ENCODE peak calls at places on chromosomes 4 and X, in four cellular contexts. K is cardiac fibroblast, W is natural killer cell, F is K562. I is an unnamed sample.

GRCh38 chr4:93897559-93897958 is 69.0 kb downstream of the ATOH1 start:
- DNase-seq in K (peak; percentile 12), W (no peak), F (no peak), I (no peak)

GRCh38 chrX:11470231-11470630 is 177.0 kb downstream of the AMELX start:
- DNase-seq in K (peak; percentile 92), W (no peak), F (no peak), I (no peak)

GRCh38 chr4:1048781-1049590 is 37.6 kb downstream of the FGFRL1 start:
- DNase-seq in K (peak; percentile 68), W (peak; percentile 10), F (no peak), I (peak; percentile 15)

GRCh38 chr4:141229408-141230101 is 8.9 kb downstream of the ZNF330 start:
- DNase-seq in K (no peak), W (no peak), F (no peak), I (no peak)

GRCh38 chr4:4259484-4260100 is 11.6 kb upstream of the TMEM128 start:
- DNase-seq in K (no peak), W (no peak), F (no peak), I (no peak)

GRCh38 chr4:120517966-120518365 is 404.6 kb downstream of the PRDM5 start:
- DNase-seq in K (peak; percentile 96), W (no peak), F (peak; percentile 6), I (no peak)

GRCh38 chr4:173334891-173335754 is 965 bp upstream of the HMGB2 start:
- DNase-seq in K (peak; percentile 90), W (peak; percentile 25), F (peak; percentile 93), I (no peak)

GRCh38 chrX:100864967-100865366 is 9.2 kb downstream of the NOX1 start:
- DNase-seq in K (peak; percentile 58), W (no peak), F (no peak), I (no peak)

GRCh38 chr4:152101546-152102183 is 340.9 kb upstream of the GATB start:
- DNase-seq in K (no peak), W (no peak), F (no peak), I (no peak)

GRCh38 chr4:18106620-18107019 is 85.1 kb upstream of the LCORL start:
- DNase-seq in K (no peak), W (no peak), F (no peak), I (no peak)

GRCh38 chrX:153921070-153921469 is 5.0 kb downstream of the ARHGAP4 start:
- DNase-seq in K (no peak), W (no peak), F (no peak), I (no peak)

GRCh38 chr4:55808187-55808586 is 11.4 kb upstream of the EXOC1L start:
- DNase-seq in K (no peak), W (no peak), F (no peak), I (no peak)

GRCh38 chr4:170651786-170652185 is 562.0 kb upstream of the AADAT start:
- DNase-seq in K (peak; percentile 7), W (no peak), F (no peak), I (no peak)

GRCh38 chr4:85474818-85475630 is at the start of gene ARHGAP24:
- DNase-seq in K (peak; percentile 97), W (no peak), F (no peak), I (peak; percentile 79)

GRCh38 chrX:22135994-22136684 is 104.0 kb downstream of the PHEX start:
- DNase-seq in K (peak; percentile 65), W (no peak), F (peak; percentile 44), I (no peak)

GRCh38 chrX:41010188-41010846 is 74.9 kb upstream of the USP9X start:
- DNase-seq in K (peak; percentile 95), W (peak; percentile 26), F (peak; percentile 66), I (peak; percentile 16)

GRCh38 chrX:22690116-22690515 is 309.6 kb upstream of the DDX53 start:
- DNase-seq in K (peak; percentile 39), W (no peak), F (no peak), I (no peak)

GRCh38 chr4:82721819-82722423 is 76.7 kb downstream of the SCD5 start:
- DNase-seq in K (peak; percentile 33), W (no peak), F (no peak), I (no peak)

GRCh38 chr4:13496605-13497004 is 12.5 kb upstream of the RAB28 start:
- DNase-seq in K (no peak), W (no peak), F (no peak), I (no peak)

GRCh38 chr4:27407616-27408015 is 547.0 kb downstream of the STIM2 start:
- DNase-seq in K (no peak), W (no peak), F (no peak), I (no peak)

GRCh38 chr4:117900832-117901231 is 133.5 kb upstream of the NDST3 start:
- DNase-seq in K (no peak), W (no peak), F (no peak), I (no peak)

GRCh38 chr4:13535708-13536361 is 8.5 kb downstream of the NKX3-2 start:
- DNase-seq in K (no peak), W (no peak), F (peak; percentile 12), I (no peak)

GRCh38 chrX:95764972-95765451 is 919.6 kb upstream of the DIAPH2 start:
- DNase-seq in K (peak; percentile 62), W (no peak), F (no peak), I (no peak)

GRCh38 chrX:95760356-95760755 is 924.3 kb upstream of the DIAPH2 start:
- DNase-seq in K (no peak), W (no peak), F (no peak), I (no peak)

GRCh38 chrX:95762716-95763115 is 921.9 kb upstream of the DIAPH2 start:
- DNase-seq in K (peak; percentile 4), W (no peak), F (no peak), I (no peak)
- TF ChIP-seq CTCF in K (peak; percentile 5), W (no peak), F (no peak), I (no peak)

DNA sequence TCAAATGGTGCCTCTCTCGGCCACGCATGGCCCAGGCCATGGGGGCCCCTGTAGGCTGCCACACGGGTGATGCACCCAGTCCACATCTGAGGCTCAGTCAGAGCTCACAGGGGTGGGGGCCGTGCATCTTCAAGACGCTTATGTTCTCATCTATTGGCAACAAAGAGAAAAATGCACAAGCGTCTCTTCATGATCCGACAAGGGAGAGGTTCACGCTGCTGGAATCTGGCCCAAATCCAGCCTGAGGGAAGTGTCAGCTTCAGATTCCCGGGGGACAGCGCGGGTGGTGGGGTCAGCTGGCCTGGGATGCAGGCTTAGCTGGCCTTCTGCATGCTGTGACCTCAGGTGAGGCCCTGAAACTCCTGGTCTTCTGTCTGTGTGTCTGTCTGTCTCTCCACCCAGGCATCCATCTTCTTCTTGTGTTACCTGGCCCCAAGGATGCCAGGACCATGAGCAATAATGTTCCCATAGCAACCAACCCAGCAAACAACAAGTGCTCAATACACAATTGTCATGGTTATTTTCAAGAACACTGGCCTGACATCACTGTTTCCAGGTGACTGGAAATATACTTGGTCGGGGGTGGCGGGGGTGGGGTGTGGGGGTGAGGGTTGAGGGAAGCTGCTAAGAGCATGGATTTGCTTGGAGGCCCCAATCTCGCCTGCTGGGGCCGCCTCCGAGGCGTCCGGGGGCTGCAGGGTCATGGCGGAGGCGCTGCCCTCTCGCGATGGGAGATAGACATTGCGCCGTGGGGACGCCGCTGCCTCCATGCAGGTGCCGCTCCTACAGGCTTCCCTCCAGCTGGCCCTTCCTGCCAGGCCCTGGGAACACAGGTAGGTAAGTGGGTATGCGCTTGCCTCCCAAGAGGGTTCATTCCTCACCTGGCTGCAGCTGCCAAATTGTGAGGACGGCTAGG is 48.3 kb downstream of the ABLIM2 start:
- DNase-seq in K (peak; percentile 36), W (no peak), F (peak; percentile 44), I (no peak)
- TF ChIP-seq CTCF in K (peak; percentile 15), W (no peak), F (peak; percentile 97), I (no peak)

GRCh38 chr4:10088135-10089010 is 28.2 kb downstream of the WDR1 start:
- DNase-seq in K (no peak), W (no peak), F (no peak), I (no peak)

GRCh38 chr4:10090467-10091250 is 25.9 kb downstream of the WDR1 start:
- DNase-seq in K (no peak), W (no peak), F (no peak), I (no peak)

GRCh38 chr4:10091531-10092181 is 24.9 kb downstream of the WDR1 start:
- DNase-seq in K (no peak), W (no peak), F (no peak), I (no peak)

GRCh38 chr4:10087152-10087791 is 29.3 kb downstream of the WDR1 start:
- DNase-seq in K (no peak), W (no peak), F (no peak), I (no peak)

GRCh38 chr4:10089346-10089745 is 27.3 kb downstream of the WDR1 start:
- DNase-seq in K (no peak), W (no peak), F (no peak), I (no peak)
- TF ChIP-seq CTCF in K (peak; percentile 44), W (no peak), F (peak; percentile 2), I (no peak)

GRCh38 chr4:70533791-70534190 is 15.4 kb downstream of the AMTN start:
- DNase-seq in K (no peak), W (no peak), F (no peak), I (no peak)

GRCh38 chr4:70530997-70531396 is 12.6 kb downstream of the AMTN start:
- DNase-seq in K (no peak), W (no peak), F (no peak), I (no peak)

GRCh38 chr4:70533211-70533610 is 14.8 kb downstream of the AMTN start:
- DNase-seq in K (no peak), W (no peak), F (no peak), I (no peak)

DNA sequence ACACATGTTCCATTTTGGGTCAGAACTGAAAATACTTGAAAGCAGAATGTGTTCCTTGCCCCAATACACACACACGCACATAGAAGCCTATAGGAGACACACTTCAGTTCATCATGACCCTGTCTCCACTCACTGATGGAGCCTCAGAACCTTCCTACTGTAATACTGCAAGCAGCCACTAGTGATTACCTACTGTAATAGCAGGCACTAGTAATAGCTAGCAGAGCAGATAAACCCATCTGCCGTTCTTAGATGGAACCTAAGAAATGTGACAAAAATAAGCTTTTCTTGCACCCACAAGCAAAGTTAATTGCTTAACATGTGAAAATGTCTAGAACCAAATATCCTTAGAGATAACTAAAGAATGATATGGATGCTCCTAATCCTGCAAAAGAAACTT is 13.6 kb downstream of the AMTN start:
- DNase-seq in K (no peak), W (no peak), F (peak; percentile 10), I (no peak)
- TF ChIP-seq CTCF in K (peak; percentile 17), W (no peak), F (no peak), I (no peak)

GRCh38 chr4:149029056-149029651 is 586.9 kb upstream of the NR3C2 start:
- DNase-seq in K (peak; percentile 6), W (no peak), F (no peak), I (no peak)

DNA sequence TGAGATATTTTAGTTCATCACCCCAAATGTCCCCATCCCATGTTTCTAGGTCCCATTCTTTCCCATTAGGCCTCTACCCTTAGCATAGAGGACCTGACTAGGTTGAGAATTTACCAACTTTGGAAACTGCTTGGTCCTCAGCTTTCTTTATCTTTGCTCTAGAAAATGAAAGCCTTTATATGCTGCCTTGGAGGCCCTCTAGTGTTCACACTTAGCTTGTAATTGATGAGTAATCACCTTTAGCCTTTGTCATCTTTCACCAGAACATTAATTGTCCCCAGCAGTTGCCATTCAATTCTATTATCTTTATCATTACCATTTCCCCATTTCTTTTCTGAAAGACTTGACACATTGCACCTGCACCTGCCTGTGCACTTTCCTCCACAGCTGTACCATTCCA is 589.2 kb upstream of the NR3C2 start:
- DNase-seq in K (peak; percentile 55), W (no peak), F (no peak), I (no peak)
- TF ChIP-seq CTCF in K (peak; percentile 54), W (no peak), F (no peak), I (no peak)

I was measured in activated B cell treated with CpG ODN at 0.5 μM for 24 hours.